ENCODE peak calls at places on chromosomes 12 and 14, in five cellular contexts. O, S, X, B and Y are unnamed samples.

GRCh38 chr14:51716610-51717009 is 64.9 kb downstream of the FRMD6 start:
- DNase-seq in O (no peak), S (no peak), X (no peak), B (no peak), Y (no peak)

GRCh38 chr14:71103662-71104484 is 196.6 kb downstream of the PCNX1 start:
- DNase-seq in O (peak; percentile 52), S (peak; percentile 48), X (peak; percentile 21), B (peak; percentile 60), Y (peak; percentile 59)

GRCh38 chr14:20427231-20428009 is 8.5 kb downstream of the KLHL33 start:
- DNase-seq in O (peak; percentile 35), S (peak; percentile 25), X (peak; percentile 74), B (no peak), Y (peak; percentile 58)

GRCh38 chr12:5258966-5259365 is 172.9 kb upstream of the NTF3 start:
- DNase-seq in O (no peak), S (no peak), X (no peak), B (no peak), Y (no peak)

GRCh38 chr12:14959463-14959862 is 1.9 kb downstream of the ARHGDIB start:
- DNase-seq in O (no peak), S (no peak), X (no peak), B (no peak), Y (no peak)

GRCh38 chr14:58315606-58316005 is 17.3 kb downstream of the ARID4A start:
- DNase-seq in O (no peak), S (no peak), X (no peak), B (no peak), Y (no peak)

GRCh38 chr14:68922201-68922613 is 56.9 kb downstream of the ACTN1 start:
- DNase-seq in O (no peak), S (no peak), X (no peak), B (no peak), Y (peak; percentile 11)

GRCh38 chr14:25887251-25887908 is 710.5 kb downstream of the NOVA1 start:
- DNase-seq in O (no peak), S (no peak), X (no peak), B (no peak), Y (no peak)

GRCh38 chr12:6554168-6554989 is 1.5 kb downstream of the IFFO1 start:
- DNase-seq in O (no peak), S (peak; percentile 83), X (no peak), B (peak; percentile 93), Y (no peak)

GRCh38 chr12:7439579-7440505 is 4.1 kb downstream of the CD163L1 start:
- DNase-seq in O (peak; percentile 13), S (peak; percentile 53), X (no peak), B (peak; percentile 79), Y (no peak)

GRCh38 chr12:85029456-85029855 is 6.6 kb downstream of the TSPAN19 start:
- DNase-seq in O (peak; percentile 9), S (peak; percentile 16), X (no peak), B (peak; percentile 61), Y (no peak)

GRCh38 chr12:11651377-11651776 is 1.9 kb downstream of the ETV6 start:
- DNase-seq in O (no peak), S (no peak), X (no peak), B (no peak), Y (no peak)

GRCh38 chr14:103021817-103022668 is 35.3 kb downstream of the CDC42BPB start:
- DNase-seq in O (no peak), S (no peak), X (no peak), B (no peak), Y (no peak)

GRCh38 chr12:57176846-57177245 is 29.4 kb upstream of the LRP1-AS start:
- DNase-seq in O (no peak), S (no peak), X (no peak), B (no peak), Y (no peak)

GRCh38 chr12:52147367-52147972 is 44.3 kb downstream of the KRT80 start:
- DNase-seq in O (peak; percentile 88), S (peak; percentile 96), X (no peak), B (no peak), Y (peak; percentile 88)

GRCh38 chr12:10320643-10321042 is 13.0 kb downstream of the KLRD1 start:
- DNase-seq in O (no peak), S (no peak), X (no peak), B (no peak), Y (no peak)

GRCh38 chr12:106771425-106771824 is 3.1 kb upstream of the RIC8B start:
- DNase-seq in O (no peak), S (no peak), X (no peak), B (no peak), Y (no peak)

GRCh38 chr12:107448198-107448597 is 237.4 kb upstream of the PWP1 start:
- DNase-seq in O (no peak), S (no peak), X (no peak), B (peak; percentile 73), Y (no peak)

GRCh38 chr14:33859306-33859705 is 91.6 kb downstream of the EGLN3 start:
- DNase-seq in O (no peak), S (no peak), X (no peak), B (no peak), Y (no peak)

GRCh38 chr12:105239304-105239703 is 3.3 kb upstream of the APPL2 start:
- DNase-seq in O (no peak), S (no peak), X (no peak), B (no peak), Y (no peak)

GRCh38 chr12:10249690-10250455 is 37.2 kb downstream of the GABARAPL1 start:
- DNase-seq in O (no peak), S (no peak), X (no peak), B (no peak), Y (no peak)

GRCh38 chr12:105920161-105920684 is 218.5 kb downstream of the NUAK1 start:
- DNase-seq in O (no peak), S (no peak), X (no peak), B (no peak), Y (no peak)

GRCh38 chr12:52579468-52580450 is 6.1 kb upstream of the KRT74 start:
- DNase-seq in O (no peak), S (no peak), X (no peak), B (no peak), Y (no peak)

GRCh38 chr12:113322353-113322752 is 12.6 kb downstream of the SLC8B1 start:
- DNase-seq in O (no peak), S (no peak), X (no peak), B (no peak), Y (no peak)

GRCh38 chr14:93317200-93317599 is 15.6 kb downstream of the BTBD7 start:
- DNase-seq in O (no peak), S (no peak), X (no peak), B (no peak), Y (no peak)

GRCh38 chr14:93316716-93317115 is 16.1 kb downstream of the BTBD7 start:
- DNase-seq in O (no peak), S (no peak), X (no peak), B (no peak), Y (no peak)

GRCh38 chr14:93319494-93319893 is 13.3 kb downstream of the BTBD7 start:
- DNase-seq in O (no peak), S (no peak), X (no peak), B (no peak), Y (no peak)

GRCh38 chr14:93318927-93319326 is 13.9 kb downstream of the BTBD7 start:
- DNase-seq in O (no peak), S (no peak), X (no peak), B (no peak), Y (no peak)

GRCh38 chr14:93317836-93318807 is 14.7 kb downstream of the BTBD7 start:
- DNase-seq in O (no peak), S (peak; percentile 55), X (no peak), B (no peak), Y (no peak)
- H3K4me3 ChIP-seq in O (no peak overlapping the region), S (peak overlapping the region; percentile 24), X (no peak overlapping the region), B (no peak overlapping the region), Y (no peak overlapping the region)

DNA sequence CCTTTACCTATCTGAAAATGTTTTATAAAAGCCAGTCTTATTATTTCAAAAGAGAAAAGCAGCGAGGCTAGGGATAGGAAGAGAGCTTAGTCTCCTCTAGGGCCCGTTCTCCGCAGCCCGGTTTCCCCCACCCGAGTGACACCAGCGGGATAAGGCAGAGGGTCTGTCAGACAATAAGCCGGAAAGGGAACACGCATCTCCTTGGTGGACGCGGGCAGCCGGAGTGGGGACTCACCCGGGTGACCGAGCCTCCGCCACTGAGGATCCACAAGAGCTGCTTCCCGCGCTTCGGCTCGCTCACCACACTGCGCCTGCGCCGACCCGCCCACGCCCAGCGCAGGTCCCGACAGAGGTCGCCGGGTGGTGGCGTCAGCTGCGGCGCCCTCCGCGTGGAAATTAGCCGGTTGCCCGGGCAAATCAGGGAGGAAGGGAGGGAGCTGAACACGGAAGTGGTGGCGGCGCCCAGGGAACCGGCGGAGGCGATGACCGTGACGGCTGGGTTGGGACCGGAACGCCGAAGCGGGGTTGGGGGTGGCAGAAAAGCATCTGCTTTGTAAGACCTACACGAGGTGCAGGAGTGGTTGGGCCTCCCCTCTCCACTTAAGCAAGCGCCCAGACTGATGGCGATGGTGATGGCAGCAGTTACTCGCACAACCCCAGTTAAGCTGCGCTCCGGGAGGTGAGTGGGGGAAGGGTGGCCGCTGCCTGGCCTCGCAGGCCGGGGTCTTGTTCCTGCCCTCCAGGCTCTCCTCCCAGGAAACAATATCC is at the start of the genes SOCS4 and WDHD1:
- DNase-seq in O (peak; percentile 59), S (peak; percentile 81), X (peak; percentile 81), B (peak; percentile 95), Y (peak; percentile 77)
- TF ChIP-seq CTCF in O (no peak), S (no peak), X (no peak), B (peak; percentile 24), Y (no peak)

GRCh38 chr12:22624908-22625646 is at the start of gene ETNK1:
- DNase-seq in O (peak; percentile 83), S (peak; percentile 80), X (peak; percentile 37), B (peak; percentile 95), Y (peak; percentile 47)

GRCh38 chr12:22625671-22626251 is 790 bp downstream of the ETNK1 start:
- DNase-seq in O (no peak), S (peak; percentile 33), X (no peak), B (peak; percentile 82), Y (peak; percentile 17)

GRCh38 chr12:22628228-22628627 is 3.3 kb downstream of the ETNK1 start:
- DNase-seq in O (no peak), S (no peak), X (no peak), B (no peak), Y (no peak)

GRCh38 chr12:22626429-22626828 is 1.5 kb downstream of the ETNK1 start:
- DNase-seq in O (peak; percentile 9), S (no peak), X (peak; percentile 38), B (no peak), Y (no peak)

DNA sequence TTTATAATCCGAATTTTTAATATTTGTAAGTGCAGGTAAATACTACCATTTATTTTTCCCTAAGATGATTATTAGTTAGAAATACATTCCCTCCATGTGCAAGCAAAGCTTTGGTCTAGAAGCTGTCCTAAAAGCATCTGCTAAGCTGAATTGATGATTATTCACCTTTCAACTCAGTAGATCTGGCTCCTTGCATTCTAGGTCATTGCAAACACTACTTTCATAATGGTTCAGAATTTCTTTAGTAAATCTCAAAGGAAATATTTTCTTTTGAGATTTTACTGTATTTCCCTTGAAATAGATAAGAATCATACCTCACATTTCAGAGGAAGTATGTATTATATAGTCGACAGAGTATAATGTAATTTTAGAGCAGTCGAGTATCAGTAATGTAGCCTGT is 2.4 kb downstream of the ETNK1 start:
- DNase-seq in O (no peak), S (no peak), X (no peak), B (no peak), Y (no peak)
- H3K4me3 ChIP-seq in O (peak overlapping the region; percentile 98), S (peak overlapping the region; percentile 70), X (peak overlapping the region; percentile 57), B (peak overlapping the region; percentile 60), Y (peak overlapping the region; percentile 97)

DNA sequence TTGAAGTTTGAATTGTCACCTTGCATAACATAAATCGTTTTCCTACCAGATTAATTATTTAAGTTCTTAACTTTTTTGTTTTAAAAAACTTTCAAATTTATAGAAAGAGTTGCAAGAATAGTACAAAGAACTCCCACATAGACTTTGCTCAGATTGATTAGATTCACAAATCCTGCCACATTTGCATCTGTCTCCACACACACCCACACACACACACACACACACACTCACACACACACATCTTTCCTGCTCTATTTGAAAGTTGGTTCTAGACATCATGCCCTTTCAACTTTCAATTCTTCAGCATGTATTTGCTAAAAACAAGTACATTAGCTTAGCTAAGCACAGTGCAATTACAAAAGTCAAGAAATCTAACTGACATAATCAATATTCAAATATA is 184.0 kb downstream of the ITPR2 start:
- DNase-seq in O (no peak), S (no peak), X (no peak), B (no peak), Y (no peak)
- TF ChIP-seq CTCF in O (no peak), S (no peak), X (no peak), B (no peak), Y (no peak)